ENCODE peak calls at places on chromosomes 1 and 21, in seven cellular contexts. M, H, E, D, K, J and X are unnamed samples.

GRCh38 chr1:241639040-241639652 is 1.0 kb downstream of the CHML start:
- DNase-seq in M (peak; percentile 23), H (peak; percentile 26), E (no peak), D (no peak), K (no peak), J (peak; percentile 49), X (peak; percentile 14)

GRCh38 chr1:236020359-236021000 is 44.4 kb downstream of the NID1 start:
- DNase-seq in M (no peak), H (peak; percentile 67), E (no peak), D (no peak), K (no peak), J (no peak), X (no peak)

GRCh38 chr1:226574591-226575435 is 26.2 kb downstream of the STUM start:
- DNase-seq in M (no peak), H (no peak), E (no peak), D (no peak), K (no peak), J (no peak), X (no peak)

GRCh38 chr1:92752719-92753118 is 32.2 kb downstream of the EVI5 start:
- DNase-seq in M (peak; percentile 75), H (no peak), E (no peak), D (no peak), K (no peak), J (no peak), X (no peak)

GRCh38 chr1:59401581-59401980 is 104.7 kb downstream of the FGGY start:
- DNase-seq in M (peak; percentile 36), H (no peak), E (no peak), D (no peak), K (no peak), J (no peak), X (peak; percentile 36)

GRCh38 chr1:173175514-173176146 is 31.5 kb downstream of the TNFSF4 start:
- DNase-seq in M (peak; percentile 70), H (no peak), E (no peak), D (no peak), K (no peak), J (no peak), X (no peak)

GRCh38 chr1:116766616-116767469 is 12.6 kb downstream of the CD2 start:
- DNase-seq in M (no peak), H (no peak), E (no peak), D (no peak), K (no peak), J (no peak), X (no peak)

GRCh38 chr1:168709896-168710305 is 19.1 kb downstream of the DPT start:
- DNase-seq in M (no peak), H (no peak), E (peak; percentile 67), D (no peak), K (no peak), J (no peak), X (peak; percentile 52)

GRCh38 chr21:31267644-31268043 is 76.4 kb downstream of the TIAM1 start:
- DNase-seq in M (no peak), H (no peak), E (no peak), D (no peak), K (no peak), J (no peak), X (no peak)

GRCh38 chr1:118989878-118990378 is 1.8 kb upstream of the TBX15 start:
- DNase-seq in M (no peak), H (peak; percentile 40), E (no peak), D (peak; percentile 19), K (no peak), J (no peak), X (no peak)

GRCh38 chr1:118987431-118988185 is 535 bp downstream of the TBX15 start:
- DNase-seq in M (no peak), H (peak; percentile 46), E (no peak), D (no peak), K (no peak), J (no peak), X (no peak)

GRCh38 chr1:118989006-118989736 is 1.0 kb upstream of the TBX15 start:
- DNase-seq in M (no peak), H (peak; percentile 60), E (no peak), D (no peak), K (no peak), J (no peak), X (no peak)

GRCh38 chr1:118986839-118987430 is 1.2 kb downstream of the TBX15 start:
- DNase-seq in M (no peak), H (no peak), E (no peak), D (no peak), K (no peak), J (no peak), X (no peak)

GRCh38 chr1:118988186-118989005 is at the start of gene TBX15:
- DNase-seq in M (no peak), H (peak; percentile 81), E (no peak), D (no peak), K (no peak), J (no peak), X (no peak)
- H3K4me3 ChIP-seq in M (peak within 1 kb of the TSS; percentile 18), H (peak within 1 kb of the TSS; percentile 71), E (peak within 1 kb of the TSS; percentile 74), D (no peak within 1 kb of the TSS), K (peak within 1 kb of the TSS; percentile 50), J (no peak within 1 kb of the TSS), X (peak within 1 kb of the TSS; percentile 55)

GRCh38 chr1:208252126-208252853 is 8.1 kb upstream of the PLXNA2 start:
- DNase-seq in M (no peak), H (no peak), E (no peak), D (no peak), K (no peak), J (no peak), X (no peak)
- TF ChIP-seq CTCF in M (peak; percentile 35), H (peak; percentile 40), E (peak; percentile 71), D (no peak), K (no peak), J (no peak), X (no peak)

GRCh38 chr1:105437847-105438246 is 1618.6 kb upstream of the PRMT6 start:
- DNase-seq in M (no peak), H (no peak), E (no peak), D (no peak), K (no peak), J (no peak), X (no peak)
- H3K4me3 ChIP-seq in M (no peak overlapping the region), H (no peak overlapping the region), E (no peak overlapping the region), D (no peak overlapping the region), K (no peak overlapping the region), J (no peak overlapping the region), X (no peak overlapping the region)

DNA sequence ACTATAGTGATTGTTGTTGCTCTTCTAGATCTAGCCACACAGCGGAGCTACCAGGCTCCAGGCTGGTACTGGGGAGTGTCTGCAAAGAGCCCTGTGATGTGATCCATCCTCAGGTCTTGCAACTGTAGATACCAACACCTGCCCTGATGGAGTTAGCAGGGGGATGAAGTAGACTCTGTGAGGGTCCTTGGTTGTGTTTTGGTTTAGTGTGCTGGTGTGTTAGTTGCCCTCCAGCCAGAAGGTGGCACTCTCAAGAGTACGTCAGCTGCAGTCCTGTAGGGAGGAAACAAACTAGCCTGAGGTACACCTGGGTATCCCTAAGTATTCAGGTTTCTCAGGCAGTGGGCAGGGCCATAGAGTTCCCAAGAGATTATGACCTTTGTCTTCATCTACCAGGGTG is 81.2 kb upstream of the TMPRSS2 start:
- DNase-seq in M (no peak), H (no peak), E (no peak), D (no peak), K (no peak), J (no peak), X (no peak)
- TF ChIP-seq CTCF in M (no peak), H (no peak), E (no peak), D (no peak), K (no peak), J (no peak), X (no peak)

DNA sequence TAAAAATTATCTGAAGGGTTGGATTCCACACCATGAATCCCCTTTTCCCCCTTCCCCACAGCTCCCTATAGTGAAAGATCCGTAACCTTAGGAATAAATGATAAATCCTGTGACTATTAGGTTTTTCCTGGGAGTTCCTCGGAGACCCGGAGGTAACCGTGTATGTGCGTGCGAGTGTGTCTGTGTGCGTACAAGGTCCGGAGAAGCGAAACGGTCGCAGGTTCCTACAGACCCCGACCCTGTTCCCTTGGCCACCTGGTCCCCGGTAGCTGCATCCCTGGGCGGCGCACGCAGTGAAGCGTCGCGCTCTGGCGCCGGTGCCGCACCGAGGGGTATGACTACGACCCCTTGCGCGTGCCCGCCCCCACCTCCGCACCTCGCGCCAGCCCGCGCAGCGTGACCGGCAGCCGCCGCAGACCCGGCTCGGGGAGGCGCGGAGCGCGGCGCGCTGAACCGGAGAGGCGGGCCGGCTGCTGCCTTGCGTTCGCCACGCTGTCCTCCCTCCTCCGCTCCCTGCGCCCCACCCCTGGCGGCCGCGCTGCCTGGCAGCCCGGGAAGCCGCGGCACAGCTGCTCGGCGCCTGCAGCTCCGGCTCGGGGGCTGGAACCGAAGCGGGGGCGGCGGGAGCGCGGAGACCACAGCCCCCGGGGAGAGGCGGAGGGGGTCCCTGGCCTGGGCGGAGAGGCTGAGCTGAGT is at the start of gene AK5:
- DNase-seq in M (peak; percentile 48), H (no peak), E (no peak), D (peak; percentile 25), K (peak; percentile 40), J (peak; percentile 9), X (peak; percentile 39)
- H3K4me3 ChIP-seq in M (peak within 1 kb of the TSS; percentile 91), H (peak within 1 kb of the TSS; percentile 65), E (peak within 1 kb of the TSS; percentile 98), D (peak within 1 kb of the TSS; percentile 55), K (peak within 1 kb of the TSS; percentile 89), J (peak within 1 kb of the TSS; percentile 18), X (peak within 1 kb of the TSS; percentile 76)